ENCODE peak calls at places on chromosomes 13 and 19, in nine cellular contexts. L is DND-41, B is foreskin fibroblast, A is heart right ventricle, G is heart left ventricle, T is fibroblast of lung, X is lower leg skin, R is adrenal gland, D is tibial artery. E is an unnamed sample.

GRCh38 chr13:107834717-107835116 is 380.6 kb downstream of the LIG4 start:
- DNase-seq in T (no peak), B (no peak), R (no peak), L (no peak), G (no peak), A (no peak), X (no peak), D (no peak), E (no peak)

GRCh38 chr19:9917322-9917721 is 19.0 kb downstream of the OLFM2 start:
- DNase-seq in G (peak; percentile 20), D (no peak), T (peak; percentile 43), A (peak; percentile 22), B (peak; percentile 76), L (peak; percentile 30), R (no peak), X (no peak), E (no peak)

GRCh38 chr19:14437578-14438140 is 4.6 kb downstream of the PKN1 start:
- DNase-seq in D (no peak), R (no peak), L (no peak), A (no peak), B (no peak), X (no peak), G (no peak), T (no peak), E (no peak)

GRCh38 chr13:111326981-111327642 is 6.7 kb downstream of the TEX29 start:
- DNase-seq in B (no peak), R (no peak), T (no peak), L (no peak), X (peak; percentile 63), A (no peak), G (no peak), D (peak; percentile 54), E (no peak)

GRCh38 chr19:42051166-42052115 is 18.6 kb downstream of the GRIK5 start:
- DNase-seq in G (no peak), T (no peak), D (no peak), X (no peak), A (no peak), L (no peak), R (no peak), B (no peak), E (no peak)

GRCh38 chr13:74052402-74052928 is 81.7 kb downstream of the KLF12 start:
- DNase-seq in T (no peak), D (peak; percentile 85), X (no peak), A (no peak), G (no peak), R (no peak), L (no peak), B (no peak), E (no peak)

GRCh38 chr13:112812306-112813034 is 122.6 kb downstream of the ATP11A start:
- DNase-seq in A (no peak), T (no peak), D (peak; percentile 48), R (peak; percentile 15), G (no peak), X (peak; percentile 77), L (no peak), B (no peak), E (no peak)

GRCh38 chr13:95492044-95492801 is 60.3 kb upstream of the CLDN10 start:
- DNase-seq in B (no peak), T (no peak), L (no peak), A (no peak), D (no peak), R (no peak), G (no peak), X (no peak), E (no peak)

GRCh38 chr19:49016067-49016839 is 638 bp downstream of the LHB start:
- DNase-seq in R (no peak), X (no peak), L (no peak), G (no peak), B (no peak), D (no peak), T (no peak), A (no peak), E (no peak)

GRCh38 chr19:33401683-33402420 is 28.3 kb downstream of the CEBPG start:
- DNase-seq in D (peak; percentile 50), A (no peak), G (no peak), X (no peak), B (no peak), L (no peak), R (no peak), T (no peak), E (no peak)

GRCh38 chr19:50725932-50726230 is 2.7 kb downstream of the CLEC11A start:
- DNase-seq in L (no peak), G (no peak), B (no peak), T (no peak), R (no peak), D (no peak), X (no peak), A (no peak), E (no peak)

GRCh38 chr19:45032421-45032820 is 6.4 kb upstream of the CLASRP start:
- DNase-seq in R (no peak), B (no peak), T (no peak), G (no peak), X (no peak), D (no peak), L (no peak), A (no peak), E (no peak)

GRCh38 chr13:79782541-79783216 is 301.7 kb downstream of the NDFIP2 start:
- DNase-seq in T (peak; percentile 74), X (no peak), R (no peak), D (no peak), B (peak; percentile 62), A (peak; percentile 77), G (peak; percentile 62), L (no peak), E (no peak)

GRCh38 chr13:38417727-38418126 is 68.1 kb downstream of the UFM1 start:
- DNase-seq in T (peak; percentile 19), X (no peak), R (no peak), D (no peak), G (no peak), L (no peak), B (peak; percentile 59), A (no peak), E (no peak)

GRCh38 chr13:101467415-101467814 is 14.9 kb downstream of the ITGBL1 start:
- DNase-seq in B (no peak), A (no peak), L (no peak), G (no peak), X (no peak), T (no peak), R (no peak), D (no peak), E (no peak)

GRCh38 chr19:49340069-49340864 is 5.1 kb downstream of the CD37 start:
- DNase-seq in T (peak; percentile 11), A (peak; percentile 82), B (peak; percentile 64), G (peak; percentile 83), X (peak; percentile 92), R (peak; percentile 65), L (peak; percentile 57), D (peak; percentile 97), E (no peak)

GRCh38 chr13:110553417-110553816 is 8.1 kb downstream of the RAB20 start:
- DNase-seq in A (no peak), T (no peak), L (no peak), B (no peak), R (no peak), X (no peak), G (no peak), D (no peak), E (no peak)

GRCh38 chr19:49862411-49863253 is 4.7 kb downstream of the PNKP start:
- DNase-seq in D (no peak), L (peak; percentile 64), T (no peak), R (peak; percentile 53), A (no peak), G (no peak), B (peak; percentile 32), X (no peak), E (no peak)

DNA sequence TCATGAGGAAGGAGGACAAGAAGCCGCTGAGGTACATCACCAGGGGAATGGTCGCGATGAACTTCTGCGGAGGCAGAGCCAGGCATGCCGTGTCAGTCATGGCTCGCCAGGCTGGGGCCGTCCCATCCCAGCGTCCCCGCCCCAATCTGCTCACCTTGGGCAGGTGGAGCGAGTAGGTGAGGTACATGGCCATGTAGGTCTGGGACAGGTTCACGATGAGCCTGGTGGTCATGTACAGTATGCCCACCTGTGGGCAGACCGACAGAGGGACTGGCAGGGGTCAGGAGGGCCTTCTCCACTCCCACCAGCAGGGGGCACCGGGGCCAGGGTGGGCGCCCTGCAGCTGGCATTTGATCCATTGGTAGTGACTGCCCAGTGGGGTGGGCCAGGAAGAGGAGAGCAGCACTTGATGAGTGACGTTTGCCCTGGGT is 8.3 kb downstream of the TEKTIP1 start:
- DNase-seq in G (no peak), X (no peak), B (peak; percentile 55), D (peak; percentile 67), A (no peak), T (no peak), R (no peak), L (peak; percentile 35), E (no peak)
- TF ChIP-seq CTCF in G (peak; percentile 40), X (no peak), B (peak; percentile 61), D (peak; percentile 39), A (peak; percentile 36), T (peak; percentile 63), R (peak; percentile 31), L (peak; percentile 67), E (peak; percentile 71)

GRCh38 chr19:39936020-39936419 is 1.6 kb upstream of the FCGBP start:
- DNase-seq in L (no peak), T (no peak), X (no peak), G (no peak), D (no peak), A (no peak), R (no peak), B (no peak), E (no peak)
- H3K4me3 ChIP-seq in L (no peak overlapping the region), T (no peak overlapping the region), X (no peak overlapping the region), G (no peak overlapping the region), D (no peak overlapping the region), A (no peak overlapping the region), R (no peak overlapping the region), B (no peak overlapping the region), E (no peak overlapping the region)

DNA sequence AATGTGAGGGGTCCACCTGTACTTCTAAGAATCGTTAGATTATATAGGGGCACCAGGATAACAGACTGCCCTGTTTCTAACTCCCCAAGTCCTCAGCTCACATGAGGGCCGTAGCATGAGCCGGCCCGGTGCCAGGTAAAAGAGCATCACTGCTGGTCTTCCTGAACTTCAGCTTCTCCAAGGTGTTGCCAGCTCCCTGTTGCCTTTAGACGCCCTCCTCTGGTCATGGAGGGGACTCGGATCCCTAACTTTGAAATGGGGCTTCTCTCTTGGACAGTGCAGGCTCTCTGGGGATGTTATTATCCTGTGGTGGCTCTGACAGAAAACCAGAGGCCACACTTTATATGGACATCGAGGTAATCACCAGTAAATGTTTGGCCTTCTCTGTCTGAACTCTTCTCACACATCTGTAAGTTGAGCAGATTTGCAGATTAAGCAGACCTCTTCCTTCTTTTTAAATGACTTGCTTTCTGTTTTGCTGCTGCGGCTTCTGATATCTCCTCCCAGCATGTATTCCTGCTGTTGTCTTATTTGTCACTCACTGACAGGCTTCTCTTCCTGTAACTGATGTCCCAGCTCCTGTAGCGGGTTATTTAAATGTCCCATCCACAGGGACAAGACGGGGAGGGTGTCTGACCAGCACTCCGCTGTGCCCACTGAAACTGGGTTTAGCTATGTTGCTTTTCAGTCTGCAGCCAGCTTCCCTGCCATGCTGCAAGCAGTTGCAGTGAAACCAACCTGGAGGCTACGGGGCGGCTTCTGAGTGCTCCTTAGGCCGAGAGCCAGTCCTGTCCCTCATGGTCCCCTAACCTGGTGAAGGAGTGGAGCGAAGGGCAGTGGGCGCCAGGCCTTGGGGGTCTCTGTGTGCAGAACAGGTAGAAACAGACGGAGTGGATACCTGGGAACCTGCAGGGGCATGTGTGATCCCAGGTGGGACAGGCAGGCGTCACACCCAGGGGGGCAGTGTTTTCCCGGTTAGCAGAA is 39.2 kb downstream of the TSSK6 start:
- DNase-seq in X (no peak), A (no peak), T (no peak), D (no peak), G (no peak), R (no peak), B (peak; percentile 60), L (no peak), E (no peak)
- TF ChIP-seq CTCF in X (no peak), A (no peak), T (peak; percentile 59), D (no peak), G (peak; percentile 22), R (no peak), B (peak; percentile 57), L (peak; percentile 18), E (peak; percentile 38)

GRCh38 chr19:12997225-12997966 is 2.1 kb downstream of the NFIX start:
- DNase-seq in D (no peak), G (no peak), B (no peak), X (no peak), T (no peak), A (no peak), R (no peak), L (no peak), E (no peak)
- H3K4me3 ChIP-seq in D (peak overlapping the region; percentile 67), G (peak overlapping the region; percentile 88), B (peak overlapping the region; percentile 82), X (peak overlapping the region; percentile 60), T (peak overlapping the region; percentile 95), A (peak overlapping the region; percentile 92), R (no peak overlapping the region), L (no peak overlapping the region), E (peak overlapping the region; percentile 78)

E was measured in AG09309.